ENCODE peak calls at places on chromosome 11, in five cellular contexts. M, F, R, N and T are unnamed samples.
A peak's percentile ranks its signal among the peaks of the same experiment; 100 is the strongest.

GRCh38 chr11:122159173-122159701 is 43.2 kb upstream of the BLID start:
- DNase-seq in R (no peak), N (no peak), M (peak; percentile 43), F (no peak), T (no peak)

GRCh38 chr11:73129198-73129597 is 12.9 kb downstream of the FCHSD2 start:
- DNase-seq in N (no peak), F (no peak), R (no peak), M (no peak), T (no peak)

GRCh38 chr11:130216591-130217132 is 57.1 kb downstream of the ST14 start:
- DNase-seq in M (no peak), N (no peak), R (no peak), F (peak; percentile 84), T (no peak)

GRCh38 chr11:96188625-96189006 is 154.4 kb downstream of the MAML2 start:
- DNase-seq in M (no peak), N (peak; percentile 18), F (no peak), R (peak; percentile 65), T (no peak)

GRCh38 chr11:13761712-13762111 is 93.2 kb downstream of the FAR1 start:
- DNase-seq in R (no peak), F (no peak), M (no peak), N (no peak), T (no peak)

GRCh38 chr11:121930004-121930965 is 185.7 kb downstream of the BLID start:
- DNase-seq in N (no peak), M (no peak), F (peak; percentile 77), R (no peak), T (no peak)

GRCh38 chr11:10305262-10305963 is 540 bp downstream of the ADM start:
- DNase-seq in R (no peak), N (peak; percentile 10), M (peak; percentile 55), F (no peak), T (peak; percentile 60)

GRCh38 chr11:133842053-133842452 is 3.3 kb downstream of the SPATA19 start:
- DNase-seq in M (no peak), R (no peak), F (peak; percentile 90), N (no peak), T (no peak)

GRCh38 chr11:122523841-122524531 is 131.5 kb upstream of the UBASH3B start:
- DNase-seq in R (no peak), F (no peak), N (no peak), M (no peak), T (no peak)

GRCh38 chr11:94574193-94574961 is 7.2 kb downstream of the PIWIL4 start:
- DNase-seq in M (peak; percentile 25), F (no peak), N (no peak), R (no peak), T (no peak)

GRCh38 chr11:62001450-62002178 is 34.2 kb upstream of the FTH1 start:
- DNase-seq in F (no peak), M (peak; percentile 56), N (no peak), R (no peak), T (peak; percentile 84)

GRCh38 chr11:126080206-126080941 is 17.7 kb upstream of the CDON start:
- DNase-seq in N (no peak), M (no peak), R (peak; percentile 82), F (no peak), T (no peak)

GRCh38 chr11:92576315-92576714 is 351.7 kb downstream of the FAT3 start:
- DNase-seq in M (no peak), F (no peak), N (no peak), R (no peak), T (no peak)

GRCh38 chr11:113446938-113447337 is 28.3 kb downstream of the DRD2 start:
- DNase-seq in R (no peak), F (no peak), M (no peak), N (no peak), T (no peak)

GRCh38 chr11:1834132-1834610 is 619 bp upstream of the SYT8 start:
- DNase-seq in N (no peak), F (no peak), M (peak; percentile 19), R (peak; percentile 87), T (peak; percentile 90)

GRCh38 chr11:60378359-60378758 is at the start of gene MS4A7:
- DNase-seq in M (no peak), F (no peak), N (no peak), R (no peak), T (no peak)

GRCh38 chr11:43567396-43567975 is 113.1 kb upstream of the HSD17B12 start:
- DNase-seq in M (no peak), R (peak; percentile 37), F (no peak), N (peak; percentile 55), T (no peak)

GRCh38 chr11:122077459-122077858 is 38.6 kb downstream of the BLID start:
- DNase-seq in R (no peak), F (no peak), M (no peak), N (no peak), T (no peak)

GRCh38 chr11:112511906-112512305 is 251.2 kb upstream of the PLET1 start:
- DNase-seq in R (no peak), M (no peak), F (peak; percentile 24), N (no peak), T (no peak)

GRCh38 chr11:19644316-19644715 is 68.3 kb upstream of the NAV2 start:
- DNase-seq in M (no peak), R (no peak), F (no peak), N (no peak), T (no peak)

GRCh38 chr11:33804471-33804870 is 30.2 kb upstream of the FBXO3 start:
- DNase-seq in M (no peak), F (no peak), R (no peak), N (no peak), T (no peak)

GRCh38 chr11:130513132-130513531 is 64.7 kb downstream of the ADAMTS15 start:
- DNase-seq in M (no peak), N (no peak), R (no peak), F (peak; percentile 90), T (peak; percentile 53)

GRCh38 chr11:33157103-33158027 is 3.9 kb downstream of the CSTF3 start:
- DNase-seq in M (no peak), F (no peak), R (no peak), N (no peak), T (no peak)

GRCh38 chr11:120067361-120068113 is 70.4 kb downstream of the TRIM29 start:
- DNase-seq in F (peak; percentile 64), N (no peak), M (no peak), R (no peak), T (peak; percentile 5)

GRCh38 chr11:12418019-12418611 is 40.7 kb downstream of the PARVA start:
- DNase-seq in R (no peak), N (peak; percentile 19), M (no peak), F (peak; percentile 62), T (no peak)

GRCh38 chr11:123190504-123190903 is 4.5 kb downstream of the CLMP start:
- DNase-seq in N (no peak), M (no peak), F (no peak), R (no peak), T (no peak)

GRCh38 chr11:876550-876949 is 33.9 kb downstream of the TSPAN4 start:
- DNase-seq in N (no peak), F (no peak), M (no peak), R (no peak), T (no peak)

GRCh38 chr11:8567597-8568198 is 26.3 kb downstream of the STK33 start:
- DNase-seq in N (no peak), R (no peak), F (no peak), M (no peak), T (no peak)

GRCh38 chr11:125070699-125071254 is 7.7 kb downstream of the SLC37A2 start:
- DNase-seq in R (peak; percentile 86), N (peak; percentile 87), F (peak; percentile 95), M (peak; percentile 17), T (peak; percentile 64)

GRCh38 chr11:117197516-117198456 is 1.4 kb upstream of the TAGLN start:
- DNase-seq in R (no peak), M (peak; percentile 77), F (no peak), N (peak; percentile 51), T (peak; percentile 71)

GRCh38 chr11:109036011-109036410 is 371.1 kb downstream of the DDX10 start:
- DNase-seq in F (peak; percentile 19), N (no peak), M (no peak), R (no peak), T (no peak)
- H3K27ac ChIP-seq in F (no peak overlapping the region), N (no peak overlapping the region), M (no peak overlapping the region), R (no peak overlapping the region), T (no peak overlapping the region)

GRCh38 chr11:65685981-65686380 is 23.3 kb upstream of the RELA start:
- DNase-seq in R (no peak), F (no peak), N (no peak), M (peak; percentile 59), T (no peak)
- TF ChIP-seq CTCF in R (no peak), F (no peak), N (no peak), M (no peak), T (no peak)

GRCh38 chr11:74870485-74870884 is 78.4 kb downstream of the XRRA1 start:
- DNase-seq in M (no peak), R (no peak), N (peak; percentile 59), F (no peak), T (no peak)

GRCh38 chr11:74860743-74861142 is 88.1 kb downstream of the XRRA1 start:
- DNase-seq in F (no peak), N (no peak), R (no peak), M (no peak), T (no peak)

GRCh38 chr11:74863410-74863809 is 85.5 kb downstream of the XRRA1 start:
- DNase-seq in M (no peak), R (no peak), F (no peak), N (no peak), T (no peak)

GRCh38 chr11:74871037-74871436 is 77.9 kb downstream of the XRRA1 start:
- DNase-seq in R (no peak), M (no peak), F (no peak), N (peak; percentile 17), T (no peak)

DNA sequence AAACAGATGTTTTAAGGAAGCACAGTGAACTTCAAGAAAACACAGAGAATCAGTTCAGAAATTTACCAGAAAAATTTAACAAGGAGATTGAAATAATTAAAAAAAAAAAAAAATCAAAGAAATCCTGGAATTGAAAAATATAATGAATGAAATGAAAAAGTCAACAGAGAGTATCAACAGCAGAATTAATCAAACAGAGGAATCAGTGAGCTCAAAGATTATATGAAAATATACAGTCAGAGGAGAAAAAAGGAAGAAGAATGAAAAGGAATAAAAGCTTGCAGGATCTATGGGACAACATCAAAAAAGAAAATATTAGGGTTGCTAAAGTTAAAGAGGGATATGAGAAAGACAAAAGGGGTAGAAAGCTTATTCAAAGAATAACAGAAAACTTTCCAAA is 82.3 kb downstream of the XRRA1 start:
- DNase-seq in N (no peak), R (no peak), M (no peak), F (no peak), T (no peak)
- H3K9me3 ChIP-seq in N (peaks cover 29% of the 10 kb centered on the region), R (peaks cover 54% of the 10 kb centered on the region), M (peaks cover 6% of the 10 kb centered on the region), F (peaks cover 73% of the 10 kb centered on the region), T (peaks cover 12% of the 10 kb centered on the region)

DNA sequence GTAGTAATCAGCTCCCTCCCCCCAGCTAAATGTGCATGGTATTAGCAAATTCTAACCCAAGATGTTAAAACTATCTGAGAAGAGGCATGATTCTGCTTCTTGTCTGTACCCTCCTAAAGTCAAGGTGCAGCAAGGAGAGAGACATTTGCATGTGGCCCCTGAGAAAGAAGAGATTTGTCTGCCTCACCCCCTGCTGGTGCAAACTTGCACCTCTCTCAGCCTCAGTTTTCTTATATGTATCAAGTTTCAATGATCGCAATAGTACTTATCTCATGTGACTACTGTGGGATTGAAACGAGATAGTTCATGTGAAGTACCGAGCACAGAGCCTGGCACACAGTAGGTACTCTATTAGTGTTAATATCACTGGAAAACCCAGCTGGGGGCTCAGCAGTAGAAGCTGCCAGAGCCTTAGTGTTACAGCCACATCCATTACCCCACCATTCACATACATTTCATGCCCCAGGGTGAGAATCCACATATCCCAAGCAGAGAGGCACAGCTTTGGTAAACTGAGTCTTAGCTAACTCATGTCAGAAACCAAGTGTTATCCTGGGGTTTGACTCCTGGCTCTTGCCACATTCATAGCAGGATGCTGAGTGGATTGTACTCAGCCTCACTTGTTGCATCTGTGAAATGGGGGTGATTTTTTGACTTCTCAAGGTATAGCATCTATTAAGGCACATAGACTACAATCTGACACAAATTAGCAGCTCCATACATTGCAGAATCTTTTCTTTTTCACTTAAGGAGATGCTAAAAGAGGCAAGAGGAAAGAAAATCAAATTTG is 24.9 kb downstream of the CD44 start:
- DNase-seq in N (no peak), F (no peak), R (no peak), M (no peak), T (no peak)
- H3K27ac ChIP-seq in N (no peak overlapping the region), F (peak overlapping the region; percentile 24), R (peak overlapping the region; percentile 94), M (no peak overlapping the region), T (peak overlapping the region; percentile 19)